ENCODE peak calls at places on chromosomes 2 and 18, in six cellular contexts. Y is neural progenitor cell, F is K562, V is BJ, K is H1, A is BE2C. O is an unnamed sample. For H3K36me3, the result is how much of the 10 kb centered on the place peaks cover.

GRCh38 chr2:159156834-159157233 is 129.7 kb downstream of the WDSUB1 start:
- DNase-seq in Y (no peak), F (no peak), V (no peak), K (no peak), A (no peak), O (no peak)

GRCh38 chr2:46275995-46276394 is 21.2 kb upstream of the EPAS1 start:
- DNase-seq in Y (peak), F (no peak), V (no peak), K (peak), A (peak), O (peak)

GRCh38 chr18:78069784-78070664 is 820.4 kb downstream of the GALR1 start:
- DNase-seq in Y (no peak), F (no peak), V (no peak), K (no peak), A (no peak), O (peak)

GRCh38 chr2:233414777-233415570 is 60.7 kb downstream of the DGKD start:
- DNase-seq in Y (no peak), F (no peak), V (no peak), K (peak), A (no peak), O (no peak)

GRCh38 chr2:72181616-72182015 is 34.0 kb upstream of the CYP26B1 start:
- DNase-seq in Y (no peak), F (no peak), V (no peak), K (no peak), A (no peak), O (no peak)

GRCh38 chr2:9961014-9961413 is 9.5 kb downstream of the GRHL1 start:
- DNase-seq in Y (no peak), F (no peak), V (no peak), K (no peak), A (peak), O (no peak)

GRCh38 chr2:241961454-241961853 is 91.9 kb downstream of the RTP5 start:
- DNase-seq in Y (no peak), F (no peak), V (no peak), K (no peak), A (no peak), O (no peak)

GRCh38 chr2:119487434-119488244 is 36.6 kb downstream of the SCTR start:
- DNase-seq in Y (no peak), F (no peak), V (no peak), K (no peak), A (no peak), O (no peak)

GRCh38 chr2:5692561-5693287 is 540 bp downstream of the SOX11 start:
- DNase-seq in Y (no peak), F (no peak), V (no peak), K (peak), A (no peak), O (no peak)

GRCh38 chr2:240134466-240134865 is 1.6 kb downstream of the COPS9 start:
- DNase-seq in Y (no peak), F (no peak), V (no peak), K (no peak), A (no peak), O (no peak)

GRCh38 chr2:15259356-15259756 is 301.8 kb downstream of the NBAS start:
- DNase-seq in Y (peak), F (no peak), V (no peak), K (peak), A (no peak), O (no peak)

GRCh38 chr2:146853741-146854444 is 990.9 kb upstream of the ACVR2A start:
- DNase-seq in Y (no peak), F (no peak), V (no peak), K (no peak), A (no peak), O (no peak)

GRCh38 chr2:28407131-28407975 is 14.7 kb downstream of the FOSL2 start:
- DNase-seq in Y (no peak), F (no peak), V (no peak), K (no peak), A (no peak), O (no peak)
- H3K36me3 ChIP-seq in Y (under half), F (under half), V (half or more), K (under half), A (half or more), O (half or more)

GRCh38 chr2:113013336-113013661 is 8.0 kb downstream of the IL36A start:
- DNase-seq in Y (no peak), F (no peak), V (no peak), K (no peak), A (no peak), O (no peak)

GRCh38 chr2:113012436-113013335 is 7.4 kb downstream of the IL36A start:
- DNase-seq in Y (no peak), F (peak), V (peak), K (no peak), A (no peak), O (no peak)

GRCh38 chr2:113011108-113011507 is 5.8 kb downstream of the IL36A start:
- DNase-seq in Y (no peak), F (no peak), V (no peak), K (no peak), A (no peak), O (no peak)

GRCh38 chr2:113015655-113016054 is 10.4 kb downstream of the IL36A start:
- DNase-seq in Y (no peak), F (no peak), V (no peak), K (no peak), A (no peak), O (no peak)

GRCh38 chr2:113014067-113014466 is 8.8 kb downstream of the IL36A start:
- DNase-seq in Y (no peak), F (no peak), V (no peak), K (no peak), A (no peak), O (no peak)
- H3K36me3 ChIP-seq in Y (under half), F (under half), V (under half), K (under half), A (under half), O (under half)

GRCh38 chr2:121519153-121519552 is 11.5 kb upstream of the RNU4ATAC start:
- DNase-seq in Y (no peak), F (no peak), V (no peak), K (no peak), A (no peak), O (no peak)
- H3K36me3 ChIP-seq in Y (under half), F (half or more), V (under half), K (under half), A (under half), O (half or more)

DNA sequence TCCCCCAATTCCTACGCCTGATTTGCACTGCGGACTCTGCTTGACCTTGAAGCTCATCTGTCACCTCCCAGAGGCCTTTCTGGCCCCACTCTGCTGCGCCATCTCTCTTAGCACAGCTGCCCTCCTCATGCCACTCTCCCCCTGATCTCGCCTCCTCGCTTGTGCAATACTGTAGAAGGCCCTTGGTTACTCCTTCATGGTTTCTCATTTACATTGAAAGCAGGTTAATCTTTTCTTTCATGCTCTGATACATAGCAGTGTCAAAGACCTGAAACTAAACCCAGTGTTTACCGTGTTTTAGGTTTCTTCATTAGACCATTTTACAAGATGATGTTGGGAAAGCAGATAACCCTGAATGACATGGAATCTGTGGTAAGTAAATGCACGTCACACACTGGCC is 258.8 kb downstream of the ALPK2 start:
- DNase-seq in Y (no peak), F (no peak), V (no peak), K (no peak), A (no peak), O (no peak)
- H3K36me3 ChIP-seq in Y (under half), F (under half), V (under half), K (under half), A (under half), O (half or more)

GRCh38 chr2:237341872-237342271 is 72.1 kb downstream of the COL6A3 start:
- DNase-seq in Y (no peak), F (no peak), V (no peak), K (no peak), A (no peak), O (no peak)
- H3K36me3 ChIP-seq in Y (under half), F (under half), V (half or more), K (under half), A (under half), O (under half)

GRCh38 chr2:207110310-207110709 is 55.4 kb downstream of the KLF7 start:
- DNase-seq in Y (no peak), F (no peak), V (no peak), K (no peak), A (no peak), O (no peak)

GRCh38 chr2:207113403-207113802 is 52.3 kb downstream of the KLF7 start:
- DNase-seq in Y (peak), F (peak), V (no peak), K (no peak), A (peak), O (no peak)

GRCh38 chr2:207110730-207111129 is 55.0 kb downstream of the KLF7 start:
- DNase-seq in Y (no peak), F (no peak), V (no peak), K (no peak), A (no peak), O (no peak)

GRCh38 chr2:207111757-207112156 is 54.0 kb downstream of the KLF7 start:
- DNase-seq in Y (no peak), F (no peak), V (no peak), K (no peak), A (no peak), O (no peak)

DNA sequence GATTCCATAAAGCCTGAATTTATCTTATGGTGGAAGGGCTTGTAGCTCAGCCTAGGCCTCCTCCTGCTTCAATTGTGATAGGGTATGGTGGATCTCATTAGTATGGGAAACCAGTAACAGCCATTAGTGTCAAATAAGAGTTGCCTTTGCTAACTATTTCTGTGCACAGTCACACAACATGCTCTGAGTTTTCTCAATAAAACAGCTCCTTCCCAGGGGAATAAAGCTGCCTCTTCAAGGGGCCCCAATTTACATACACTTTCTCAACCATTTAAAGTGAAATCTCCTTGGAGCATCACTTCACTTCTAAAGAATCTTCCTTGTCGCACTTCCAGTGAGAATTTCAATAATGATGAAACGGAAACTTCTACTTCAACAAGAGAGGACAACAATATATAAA is 53.4 kb downstream of the KLF7 start:
- DNase-seq in Y (no peak), F (no peak), V (no peak), K (no peak), A (no peak), O (no peak)
- H3K36me3 ChIP-seq in Y (under half), F (under half), V (under half), K (under half), A (half or more), O (under half)

GRCh38 chr2:218536804-218537494 is 31.2 kb downstream of the USP37 start:
- DNase-seq in Y (no peak), F (no peak), V (no peak), K (no peak), A (no peak), O (no peak)

GRCh38 chr2:218546012-218546411 is 22.1 kb downstream of the USP37 start:
- DNase-seq in Y (no peak), F (no peak), V (no peak), K (no peak), A (no peak), O (no peak)

DNA sequence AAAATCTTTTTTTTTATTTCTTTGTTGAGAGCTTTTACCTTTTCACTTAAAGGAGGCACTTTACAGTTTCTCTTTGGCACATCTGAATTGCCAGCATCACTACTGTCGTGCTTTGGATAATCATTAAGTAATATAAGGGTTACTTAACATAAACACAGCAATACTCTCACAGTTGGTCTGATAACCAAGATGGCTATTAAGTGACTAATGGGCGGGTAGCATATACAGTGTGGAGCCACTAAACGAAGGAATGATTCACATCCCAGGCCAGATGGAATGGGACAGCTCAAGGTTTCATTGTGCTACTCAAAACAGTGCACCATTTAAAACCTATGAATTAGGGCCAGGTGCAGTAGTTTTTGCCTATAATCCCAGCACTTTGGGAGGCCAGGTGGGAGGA is 28.1 kb downstream of the USP37 start:
- DNase-seq in Y (no peak), F (no peak), V (no peak), K (no peak), A (no peak), O (no peak)
- H3K36me3 ChIP-seq in Y (under half), F (half or more), V (under half), K (half or more), A (half or more), O (half or more)

GRCh38 chr2:11899896-11900295 is 153.5 kb downstream of the LPIN1 start:
- DNase-seq in Y (no peak), F (no peak), V (no peak), K (no peak), A (no peak), O (no peak)
- H3K36me3 ChIP-seq in Y (under half), F (under half), V (under half), K (under half), A (under half), O (under half)

GRCh38 chr2:216121255-216121654 is 12.1 kb downstream of the XRCC5 start:
- DNase-seq in Y (no peak), F (no peak), V (no peak), K (no peak), A (no peak), O (no peak)

GRCh38 chr2:216119144-216119543 is 10.0 kb downstream of the XRCC5 start:
- DNase-seq in Y (peak), F (no peak), V (no peak), K (no peak), A (no peak), O (no peak)

GRCh38 chr2:216117566-216117965 is 8.4 kb downstream of the XRCC5 start:
- DNase-seq in Y (no peak), F (no peak), V (no peak), K (no peak), A (no peak), O (no peak)

GRCh38 chr2:216118474-216118873 is 9.3 kb downstream of the XRCC5 start:
- DNase-seq in Y (no peak), F (no peak), V (no peak), K (no peak), A (no peak), O (no peak)

GRCh38 chr2:216119986-216120385 is 10.8 kb downstream of the XRCC5 start:
- DNase-seq in Y (no peak), F (no peak), V (no peak), K (no peak), A (no peak), O (no peak)
- H3K36me3 ChIP-seq in Y (half or more), F (half or more), V (under half), K (half or more), A (half or more), O (half or more)

O was measured in left ventricle myocardium inferior.